ENCODE peak calls at places on chromosomes 6 and 20, in four cellular contexts. O, P, E and X are unnamed samples.

GRCh38 chr6:75272145-75272840 is 12.3 kb downstream of the TMEM30A start:
- DNase-seq in O (no peak), P (no peak), E (no peak), X (no peak)

GRCh38 chr6:52108128-52108527 is 20.7 kb upstream of the PKHD1 start:
- DNase-seq in P (no peak), E (no peak), O (no peak), X (no peak)

GRCh38 chr6:159988983-159989454 is 20.1 kb downstream of the IGF2R start:
- DNase-seq in P (no peak), E (no peak), O (no peak), X (no peak)

GRCh38 chr20:58137651-58138265 is 90.7 kb downstream of the ANKRD60 start:
- DNase-seq in P (no peak), E (no peak), O (no peak), X (no peak)

GRCh38 chr20:58328836-58329235 is 19.3 kb downstream of the RAB22A start:
- DNase-seq in P (no peak), O (no peak), E (no peak), X (no peak)

GRCh38 chr6:132764370-132764769 is 6.7 kb upstream of the VNN2 start:
- DNase-seq in E (peak; percentile 10), P (no peak), O (no peak), X (no peak)

GRCh38 chr6:28139860-28140500 is 1.7 kb upstream of the ZKSCAN8 start:
- DNase-seq in P (no peak), O (no peak), E (no peak), X (no peak)

GRCh38 chr6:8084586-8084985 is 17.8 kb downstream of the EEF1E1 start:
- DNase-seq in O (no peak), E (no peak), P (no peak), X (no peak)

DNA sequence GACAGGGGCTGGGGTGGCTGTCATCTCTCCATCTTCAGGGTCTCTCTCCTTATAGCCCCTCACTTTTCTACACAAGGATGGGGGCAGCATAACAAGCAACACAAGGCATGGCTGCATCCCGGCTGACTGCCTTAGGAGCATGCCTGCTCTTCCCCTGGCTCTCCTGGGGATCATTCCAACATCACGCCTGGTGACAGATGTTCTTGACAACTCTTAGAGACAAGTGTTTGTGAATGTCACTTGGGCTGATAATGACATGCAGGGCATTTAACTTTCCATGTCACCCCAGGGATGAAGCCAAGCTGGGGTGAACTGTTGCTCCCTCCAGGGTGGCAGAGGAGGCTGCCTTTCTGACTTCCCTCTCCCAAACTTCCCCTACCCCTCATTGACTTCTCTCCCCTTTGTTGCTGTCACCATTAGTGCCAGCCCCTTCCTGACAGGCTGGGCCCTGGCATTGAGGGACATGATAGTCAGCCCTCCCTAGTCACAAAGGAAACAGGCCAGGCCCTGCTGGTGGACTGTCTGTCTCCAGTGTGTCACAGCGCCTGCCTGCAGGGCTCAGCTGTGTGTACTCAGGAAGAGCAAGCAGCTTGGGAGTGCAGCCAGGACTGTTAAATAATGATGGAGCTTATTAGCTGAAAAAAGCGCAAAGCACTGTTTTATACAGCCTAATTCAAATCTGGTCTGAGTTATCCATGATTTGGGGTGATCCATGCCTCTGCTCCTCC is 161.8 kb downstream of the LRFN2 start:
- DNase-seq in E (no peak), O (no peak), P (no peak), X (peak; percentile 80)
- TF ChIP-seq EP300 in E (no peak), O (no peak), P (no peak), X (no peak)

DNA sequence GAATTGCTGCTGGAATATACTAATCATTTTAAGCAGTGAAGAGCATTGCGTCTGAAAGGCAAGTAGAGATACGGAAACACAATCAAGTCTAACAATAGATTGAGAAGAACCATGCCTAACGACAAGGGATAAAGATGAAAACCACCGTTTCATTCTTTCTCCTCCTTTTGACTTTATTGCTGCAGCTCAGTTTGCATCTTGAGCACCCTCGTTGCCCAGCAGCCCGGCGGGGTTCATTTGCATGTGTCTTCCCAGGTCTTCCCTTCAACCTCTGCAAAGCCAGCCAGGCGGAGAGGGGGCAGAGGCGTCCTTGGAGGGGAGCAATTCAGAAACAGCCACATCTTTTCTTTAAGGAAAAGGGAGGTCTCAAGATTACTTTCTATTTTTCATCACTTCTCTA is 18.5 kb upstream of the PXDC1 start:
- DNase-seq in E (no peak), P (no peak), O (no peak), X (no peak)
- H3K27ac ChIP-seq in E (no peak overlapping the region), P (no peak overlapping the region), O (no peak overlapping the region), X (no peak overlapping the region)

GRCh38 chr6:129238991-129239390 is 356.1 kb downstream of the LAMA2 start:
- DNase-seq in O (no peak), P (no peak), E (no peak), X (no peak)
- TF ChIP-seq EP300 in O (no peak), P (no peak), E (no peak), X (no peak)

GRCh38 chr6:157823001-157823522 is at the start of gene SNX9:
- DNase-seq in P (peak; percentile 38), O (peak; percentile 70), E (peak; percentile 38), X (peak; percentile 92)

GRCh38 chr6:157823523-157824370 is 701 bp downstream of the SNX9 start:
- DNase-seq in O (peak; percentile 47), P (peak; percentile 58), E (peak; percentile 13), X (peak; percentile 79)

GRCh38 chr6:157825243-157825904 is 2.3 kb downstream of the SNX9 start:
- DNase-seq in P (no peak), E (no peak), O (no peak), X (no peak)

GRCh38 chr6:157821342-157822033 is 1.6 kb upstream of the SNX9 start:
- DNase-seq in O (no peak), P (no peak), E (no peak), X (no peak)

GRCh38 chr6:157822221-157823000 is 635 bp upstream of the SNX9 start:
- DNase-seq in E (peak; percentile 12), O (peak; percentile 28), P (no peak), X (no peak)
- H3K27ac ChIP-seq in E (peak overlapping the region; percentile 96), O (peak overlapping the region; percentile 100), P (peak overlapping the region; percentile 98), X (peak overlapping the region; percentile 15)

GRCh38 chr6:26318459-26319404 is 46.3 kb upstream of the BTN3A2 start:
- DNase-seq in O (no peak), E (no peak), P (no peak), X (no peak)
- TF ChIP-seq EP300 in O (no peak), E (no peak), P (no peak), X (no peak)

GRCh38 chr20:18287546-18287914 is 797 bp upstream of the ZNF133 start:
- DNase-seq in P (no peak), E (no peak), O (no peak), X (peak; percentile 34)
- H3K27ac ChIP-seq in P (peak overlapping the region; percentile 96), E (peak overlapping the region; percentile 95), O (peak overlapping the region; percentile 95), X (peak overlapping the region; percentile 98)

DNA sequence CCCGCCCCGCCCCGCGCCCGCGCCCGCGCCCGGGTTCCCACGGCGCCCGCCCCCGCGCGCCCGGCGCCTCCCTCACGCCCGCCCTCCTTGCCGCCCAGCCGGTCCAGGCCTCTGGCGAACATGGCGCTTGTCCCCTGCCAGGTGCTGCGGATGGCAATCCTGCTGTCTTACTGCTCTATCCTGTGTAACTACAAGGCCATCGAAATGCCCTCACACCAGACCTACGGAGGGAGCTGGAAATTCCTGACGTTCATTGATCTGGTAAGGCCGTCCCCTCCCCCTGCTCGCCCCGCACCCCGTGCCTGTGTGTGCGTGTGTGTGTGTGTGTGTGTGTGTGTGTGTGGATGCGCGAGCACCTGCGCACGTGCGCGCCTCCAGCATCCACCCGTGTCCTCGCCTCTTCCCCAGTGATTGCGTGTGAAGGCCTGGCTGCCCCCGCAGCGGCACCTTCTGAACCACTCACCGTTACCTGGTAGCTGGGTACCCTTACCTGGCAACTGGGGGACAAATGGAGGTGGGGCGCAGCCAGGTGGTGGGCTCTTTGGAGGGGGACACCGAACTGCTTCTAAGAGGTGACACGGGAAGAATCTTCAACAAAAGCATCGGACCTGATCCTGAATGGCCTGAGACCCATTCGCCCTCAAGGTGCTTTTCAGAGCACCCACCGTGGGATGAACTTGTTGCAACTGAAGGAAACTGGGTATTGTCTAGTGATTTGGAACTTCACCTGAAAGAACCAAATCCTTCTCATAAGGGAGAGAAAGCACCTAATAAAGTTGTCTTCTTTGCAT is at the start of gene AIG1:
- DNase-seq in P (peak; percentile 33), E (peak; percentile 43), O (peak; percentile 70), X (peak; percentile 93)
- TF ChIP-seq EP300 in P (no peak), E (no peak), O (no peak), X (no peak)